ENCODE peak calls at places on chromosomes 4 and X, in seven cellular contexts. One of them, this sample, is unnamed.

GRCh38 chr4:124144302-124144701 is 568.2 kb downstream of the ANKRD50 start:
- DNase-seq in dorsolateral prefrontal cortex: no peak
- DNase-seq in GM23248: peak; percentile 7
- DNase-seq in CD8-positive, alpha-beta memory T cell: no peak
- DNase-seq in AG04449: no peak
- DNase-seq in LoVo: no peak
- DNase-seq in NCI-H748 treated with DMSO at 0.1 percent for 48 hours: peak; percentile 9
- DNase-seq in this sample: no peak

GRCh38 chr4:77433102-77433733 is 172.4 kb upstream of the CXCL13 start:
- DNase-seq in NCI-H748 treated with DMSO at 0.1 percent for 48 hours: peak; percentile 2
- DNase-seq in CD8-positive, alpha-beta memory T cell: peak; percentile 20
- DNase-seq in AG04449: no peak
- DNase-seq in dorsolateral prefrontal cortex: no peak
- DNase-seq in GM23248: peak; percentile 59
- DNase-seq in LoVo: peak; percentile 70
- DNase-seq in this sample: no peak

GRCh38 chr4:101232074-101232776 is 115.1 kb downstream of the PPP3CA start:
- DNase-seq in dorsolateral prefrontal cortex: no peak
- DNase-seq in NCI-H748 treated with DMSO at 0.1 percent for 48 hours: no peak
- DNase-seq in CD8-positive, alpha-beta memory T cell: no peak
- DNase-seq in LoVo: no peak
- DNase-seq in GM23248: peak; percentile 89
- DNase-seq in AG04449: no peak
- DNase-seq in this sample: no peak

GRCh38 chr4:1084394-1084793 is 29.0 kb downstream of the RNF212 start:
- DNase-seq in GM23248: no peak
- DNase-seq in dorsolateral prefrontal cortex: no peak
- DNase-seq in LoVo: no peak
- DNase-seq in AG04449: no peak
- DNase-seq in CD8-positive, alpha-beta memory T cell: no peak
- DNase-seq in NCI-H748 treated with DMSO at 0.1 percent for 48 hours: no peak
- DNase-seq in this sample: no peak

GRCh38 chr4:5928241-5928640 is 35.4 kb upstream of the CRMP1 start:
- DNase-seq in GM23248: no peak
- DNase-seq in CD8-positive, alpha-beta memory T cell: no peak
- DNase-seq in LoVo: no peak
- DNase-seq in NCI-H748 treated with DMSO at 0.1 percent for 48 hours: peak; percentile 41
- DNase-seq in dorsolateral prefrontal cortex: no peak
- DNase-seq in AG04449: no peak
- DNase-seq in this sample: no peak

GRCh38 chrX:132954323-132954722 is 4.1 kb downstream of the HS6ST2 start:
- DNase-seq in CD8-positive, alpha-beta memory T cell: no peak
- DNase-seq in NCI-H748 treated with DMSO at 0.1 percent for 48 hours: no peak
- DNase-seq in LoVo: no peak
- DNase-seq in GM23248: no peak
- DNase-seq in dorsolateral prefrontal cortex: no peak
- DNase-seq in AG04449: no peak
- DNase-seq in this sample: no peak

GRCh38 chrX:46294234-46294633 is 251.0 kb downstream of the ZNF674 start:
- DNase-seq in dorsolateral prefrontal cortex: no peak
- DNase-seq in AG04449: no peak
- DNase-seq in CD8-positive, alpha-beta memory T cell: no peak
- DNase-seq in LoVo: no peak
- DNase-seq in NCI-H748 treated with DMSO at 0.1 percent for 48 hours: no peak
- DNase-seq in GM23248: peak; percentile 35
- DNase-seq in this sample: no peak

GRCh38 chrX:153781428-153782047 is 697 bp downstream of the SRPK3 start:
- DNase-seq in dorsolateral prefrontal cortex: no peak
- DNase-seq in NCI-H748 treated with DMSO at 0.1 percent for 48 hours: no peak
- DNase-seq in AG04449: no peak
- DNase-seq in CD8-positive, alpha-beta memory T cell: no peak
- DNase-seq in GM23248: peak; percentile 31
- DNase-seq in LoVo: no peak
- DNase-seq in this sample: no peak

GRCh38 chrX:133786382-133786781 is 199.0 kb downstream of the GPC3 start:
- DNase-seq in LoVo: no peak
- DNase-seq in AG04449: no peak
- DNase-seq in dorsolateral prefrontal cortex: no peak
- DNase-seq in GM23248: no peak
- DNase-seq in CD8-positive, alpha-beta memory T cell: no peak
- DNase-seq in NCI-H748 treated with DMSO at 0.1 percent for 48 hours: no peak
- DNase-seq in this sample: no peak

GRCh38 chr4:32133141-32133540 is 1413.0 kb downstream of the PCDH7 start:
- DNase-seq in CD8-positive, alpha-beta memory T cell: no peak
- DNase-seq in NCI-H748 treated with DMSO at 0.1 percent for 48 hours: no peak
- DNase-seq in AG04449: no peak
- DNase-seq in dorsolateral prefrontal cortex: no peak
- DNase-seq in LoVo: no peak
- DNase-seq in GM23248: no peak
- DNase-seq in this sample: no peak

GRCh38 chrX:30060718-30061117 is 154.6 kb upstream of the MAGEB2 start:
- DNase-seq in LoVo: no peak
- DNase-seq in NCI-H748 treated with DMSO at 0.1 percent for 48 hours: no peak
- DNase-seq in AG04449: no peak
- DNase-seq in dorsolateral prefrontal cortex: no peak
- DNase-seq in CD8-positive, alpha-beta memory T cell: no peak
- DNase-seq in GM23248: peak; percentile 16
- DNase-seq in this sample: no peak

GRCh38 chr4:165359501-165359900 is 19.3 kb upstream of the CPE start:
- DNase-seq in NCI-H748 treated with DMSO at 0.1 percent for 48 hours: no peak
- DNase-seq in AG04449: no peak
- DNase-seq in CD8-positive, alpha-beta memory T cell: no peak
- DNase-seq in LoVo: no peak
- DNase-seq in GM23248: peak; percentile 83
- DNase-seq in dorsolateral prefrontal cortex: no peak
- DNase-seq in this sample: no peak

GRCh38 chr4:126991965-126992364 is 640.8 kb upstream of the INTU start:
- DNase-seq in AG04449: no peak
- DNase-seq in dorsolateral prefrontal cortex: no peak
- DNase-seq in GM23248: peak; percentile 33
- DNase-seq in NCI-H748 treated with DMSO at 0.1 percent for 48 hours: no peak
- DNase-seq in LoVo: no peak
- DNase-seq in CD8-positive, alpha-beta memory T cell: no peak
- DNase-seq in this sample: no peak

GRCh38 chr4:792729-793108 is 33.2 kb downstream of the CPLX1 start:
- DNase-seq in GM23248: no peak
- DNase-seq in dorsolateral prefrontal cortex: no peak
- DNase-seq in AG04449: no peak
- DNase-seq in CD8-positive, alpha-beta memory T cell: no peak
- DNase-seq in NCI-H748 treated with DMSO at 0.1 percent for 48 hours: no peak
- DNase-seq in LoVo: no peak
- DNase-seq in this sample: no peak

GRCh38 chr4:119124314-119124713 is 11.3 kb upstream of the MYOZ2 start:
- DNase-seq in LoVo: no peak
- DNase-seq in AG04449: no peak
- DNase-seq in GM23248: no peak
- DNase-seq in dorsolateral prefrontal cortex: no peak
- DNase-seq in NCI-H748 treated with DMSO at 0.1 percent for 48 hours: no peak
- DNase-seq in CD8-positive, alpha-beta memory T cell: no peak
- DNase-seq in this sample: no peak

GRCh38 chrX:48700951-48701653 is 4.6 kb downstream of the SUV39H1 start:
- DNase-seq in CD8-positive, alpha-beta memory T cell: no peak
- DNase-seq in GM23248: no peak
- DNase-seq in NCI-H748 treated with DMSO at 0.1 percent for 48 hours: no peak
- DNase-seq in dorsolateral prefrontal cortex: no peak
- DNase-seq in AG04449: no peak
- DNase-seq in LoVo: no peak
- DNase-seq in this sample: no peak